ENCODE peak calls at places on chromosomes 13 and 19, in five cellular contexts. H is AG08395; G is activated CD4-positive, alpha-beta memory T cell treated with anti-CD3 and anti-CD28 coated beads for 36 hours; W is upper lobe of right lung; O is stimulated activated CD8-positive, alpha-beta memory T cell treated with anti-CD3 and anti-CD28 coated beads, Interleukin-4, amount 100 ng/mL, for 4 hours. B is an unnamed sample.

GRCh38 chr19:41601771-41602170 is 25.1 kb downstream of the CEACAM4 start:
- DNase-seq in H (no peak), G (peak), W (no peak), O (no peak), B (no peak)

GRCh38 chr13:77779461-77780272 is 82.2 kb downstream of the SLAIN1 start:
- DNase-seq in H (peak), G (peak), W (no peak), O (no peak), B (no peak)

GRCh38 chr13:44790289-44790688 is 199.0 kb downstream of the NUFIP1 start:
- DNase-seq in H (no peak), G (no peak), W (no peak), O (no peak), B (no peak)

GRCh38 chr19:342801-343421 is 1.7 kb downstream of the MIER2 start:
- DNase-seq in H (peak), G (no peak), W (peak), O (no peak), B (no peak)

GRCh38 chr13:90362718-90363117 is 984.8 kb upstream of the MIR17HG start:
- DNase-seq in H (no peak), G (no peak), W (no peak), O (no peak), B (no peak)

GRCh38 chr19:14434543-14435319 is 1.6 kb downstream of the PKN1 start:
- DNase-seq in H (peak), G (peak), W (peak), O (no peak), B (no peak)

GRCh38 chr19:24053601-24054000 is 33.4 kb upstream of the ZNF254 start:
- DNase-seq in H (no peak), G (no peak), W (no peak), O (no peak), B (no peak)

GRCh38 chr19:38729653-38730469 is 14.4 kb downstream of the CAPN12 start:
- DNase-seq in H (peak), G (peak), W (peak), O (peak), B (peak)

GRCh38 chr13:86692291-86692690 is 893.1 kb upstream of the SLITRK6 start:
- DNase-seq in H (no peak), G (no peak), W (no peak), O (no peak), B (no peak)

GRCh38 chr19:42412223-42412622 is 15.0 kb downstream of the LIPE start:
- DNase-seq in H (no peak), G (no peak), W (no peak), O (no peak), B (no peak)

GRCh38 chr13:83666126-83666525 is 216.1 kb downstream of the SLITRK1 start:
- DNase-seq in H (no peak), G (no peak), W (no peak), O (no peak), B (no peak)

GRCh38 chr19:47176627-47177090 is 46.0 kb downstream of the SAE1 start:
- DNase-seq in H (peak), G (peak), W (no peak), O (no peak), B (no peak)

GRCh38 chr19:47514151-47514868 is 553 bp downstream of the NAPA start:
- DNase-seq in H (no peak), G (peak), W (no peak), O (no peak), B (no peak)

GRCh38 chr19:623974-624373 is 9.4 kb downstream of the POLRMT start:
- DNase-seq in H (no peak), G (no peak), W (no peak), O (no peak), B (no peak)

GRCh38 chr13:23456437-23456836 is 22.9 kb upstream of the SACS start:
- DNase-seq in H (no peak), G (no peak), W (no peak), O (no peak), B (no peak)

GRCh38 chr19:53865918-53866696 is 1.6 kb upstream of the MYADM start:
- DNase-seq in H (peak), G (peak), W (peak), O (no peak), B (peak)

GRCh38 chr19:57558525-57558924 is 1.1 kb downstream of the ZNF550 start:
- DNase-seq in H (peak), G (no peak), W (no peak), O (no peak), B (no peak)

GRCh38 chr13:103799028-103799427 is 732.8 kb upstream of the SLC10A2 start:
- DNase-seq in H (no peak), G (no peak), W (no peak), O (no peak), B (no peak)